ENCODE peak calls at places on chromosomes 2 and 18, in ten cellular contexts. Y, S, H, B, O, I, F, L, E and C are unnamed samples.

GRCh38 chr2:104853926-104854506 is at the start of gene POU3F3:
- DNase-seq in B (peak), L (peak), O (peak), H (peak), S (no peak), E (peak), I (no peak), F (peak), Y (peak), C (peak)

GRCh38 chr2:10369269-10370255 is 66.9 kb downstream of the HPCAL1 start:
- DNase-seq in L (no peak), O (no peak), B (no peak), F (peak), H (no peak), S (no peak), E (no peak), Y (no peak), I (no peak), C (no peak)

GRCh38 chr2:193808877-193809276 is 1614.1 kb upstream of the TMEFF2 start:
- DNase-seq in S (no peak), B (no peak), L (no peak), H (no peak), Y (no peak), E (no peak), I (no peak), F (no peak), O (no peak), C (no peak)

GRCh38 chr2:169131587-169132512 is 62.5 kb downstream of the DHRS9 start:
- DNase-seq in B (no peak), Y (no peak), E (no peak), S (peak), I (no peak), L (no peak), H (no peak), F (no peak), O (peak), C (no peak)

GRCh38 chr2:237885931-237886701 is 26.7 kb downstream of the RAMP1 start:
- DNase-seq in S (no peak), Y (no peak), O (peak), H (peak), I (peak), B (no peak), E (peak), F (no peak), L (peak), C (peak)

GRCh38 chr2:173545364-173545734 is 190.7 kb downstream of the CDCA7 start:
- DNase-seq in I (no peak), S (no peak), E (no peak), O (peak), L (no peak), F (no peak), H (no peak), B (peak), Y (no peak), C (no peak)

GRCh38 chr2:118801154-118801553 is 46.3 kb downstream of the EN1 start:
- DNase-seq in B (no peak), O (peak), S (no peak), E (no peak), L (no peak), Y (no peak), I (no peak), F (no peak), H (no peak), C (no peak)

GRCh38 chr2:45283764-45284620 is 274.7 kb upstream of the SIX2 start:
- DNase-seq in H (no peak), S (no peak), Y (no peak), L (peak), E (no peak), I (no peak), F (no peak), B (peak), O (peak), C (peak)

GRCh38 chr2:67400560-67401464 is 3.7 kb downstream of the ETAA1 start:
- DNase-seq in E (no peak), B (no peak), S (no peak), L (no peak), Y (no peak), F (no peak), H (no peak), I (no peak), O (peak), C (no peak)

GRCh38 chr2:236026839-236027238 is 141.3 kb downstream of the GBX2 start:
- DNase-seq in L (no peak), H (no peak), O (no peak), S (no peak), F (no peak), B (no peak), E (no peak), I (no peak), Y (no peak), C (no peak)

GRCh38 chr2:148658807-148659722 is 14.5 kb downstream of the EPC2 start:
- DNase-seq in I (no peak), B (no peak), O (peak), S (peak), E (no peak), Y (no peak), F (no peak), H (no peak), L (no peak), C (no peak)

GRCh38 chr2:188869560-188869959 is 104.6 kb upstream of the COL3A1 start:
- DNase-seq in F (no peak), S (no peak), E (no peak), B (no peak), I (no peak), O (peak), L (no peak), H (no peak), Y (no peak), C (no peak)

GRCh38 chr2:19664651-19665050 is 237.1 kb downstream of the TTC32 start:
- DNase-seq in O (peak), B (no peak), I (no peak), H (no peak), L (no peak), F (no peak), Y (no peak), S (no peak), E (no peak), C (no peak)

DNA sequence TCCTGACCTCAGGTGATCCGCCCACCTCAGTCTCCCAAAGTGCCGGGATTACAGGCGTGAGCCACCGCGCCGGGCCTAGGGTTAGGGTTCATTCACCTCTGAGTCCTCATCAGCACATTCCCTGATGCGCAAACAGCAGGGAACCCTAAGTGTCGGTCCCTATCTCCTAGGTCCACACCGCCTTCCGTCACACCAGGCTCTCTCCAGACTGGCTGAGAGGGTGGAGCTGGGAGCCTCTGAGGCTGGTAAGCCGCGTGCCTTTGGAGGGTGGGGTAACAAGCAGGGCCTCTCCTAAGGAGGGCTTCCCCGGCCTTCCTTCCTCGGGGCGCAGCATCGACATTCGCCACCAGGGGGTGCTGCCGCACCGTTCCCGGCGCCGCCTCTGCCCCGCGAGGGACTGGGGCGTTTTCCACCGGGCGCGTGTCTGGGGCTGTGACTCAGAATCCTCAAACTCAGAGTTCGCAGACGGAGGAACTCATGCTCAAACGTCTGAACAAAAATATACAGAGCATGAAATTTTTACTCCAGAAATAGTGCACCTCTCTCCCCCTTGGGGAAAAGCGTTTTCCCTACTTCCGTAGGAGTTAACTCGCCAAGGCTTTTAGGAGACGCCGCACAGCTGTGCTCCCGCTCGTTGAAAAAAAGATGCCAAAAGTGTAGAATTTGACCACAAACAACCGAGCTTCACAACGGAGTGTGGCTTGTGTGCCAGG is 63.9 kb upstream of the ASAP2 start:
- DNase-seq in O (peak), I (peak), E (peak), H (peak), L (peak), F (peak), S (peak), Y (peak), B (peak), C (peak)
- H3K4me3 ChIP-seq in O (no peak), I (peak), E (peak), H (peak), L (peak), F (no peak), S (no peak), Y (no peak), B (peak), C (peak)

GRCh38 chr2:109331081-109331480 is 202.1 kb downstream of the SH3RF3 start:
- DNase-seq in E (no peak), L (no peak), Y (no peak), O (peak), I (no peak), S (no peak), H (no peak), F (no peak), B (no peak), C (no peak)

GRCh38 chr2:109332880-109333279 is 203.9 kb downstream of the SH3RF3 start:
- DNase-seq in H (no peak), B (no peak), L (no peak), O (no peak), E (no peak), S (no peak), Y (no peak), F (no peak), I (no peak), C (no peak)

GRCh38 chr2:109331864-109332848 is 203.2 kb downstream of the SH3RF3 start:
- DNase-seq in Y (peak), O (peak), B (peak), E (peak), I (no peak), L (peak), S (peak), F (peak), H (peak), C (peak)

GRCh38 chr2:109335586-109336266 is 206.7 kb downstream of the SH3RF3 start:
- DNase-seq in F (no peak), H (no peak), Y (no peak), E (no peak), I (no peak), L (no peak), B (no peak), O (peak), S (no peak), C (no peak)

DNA sequence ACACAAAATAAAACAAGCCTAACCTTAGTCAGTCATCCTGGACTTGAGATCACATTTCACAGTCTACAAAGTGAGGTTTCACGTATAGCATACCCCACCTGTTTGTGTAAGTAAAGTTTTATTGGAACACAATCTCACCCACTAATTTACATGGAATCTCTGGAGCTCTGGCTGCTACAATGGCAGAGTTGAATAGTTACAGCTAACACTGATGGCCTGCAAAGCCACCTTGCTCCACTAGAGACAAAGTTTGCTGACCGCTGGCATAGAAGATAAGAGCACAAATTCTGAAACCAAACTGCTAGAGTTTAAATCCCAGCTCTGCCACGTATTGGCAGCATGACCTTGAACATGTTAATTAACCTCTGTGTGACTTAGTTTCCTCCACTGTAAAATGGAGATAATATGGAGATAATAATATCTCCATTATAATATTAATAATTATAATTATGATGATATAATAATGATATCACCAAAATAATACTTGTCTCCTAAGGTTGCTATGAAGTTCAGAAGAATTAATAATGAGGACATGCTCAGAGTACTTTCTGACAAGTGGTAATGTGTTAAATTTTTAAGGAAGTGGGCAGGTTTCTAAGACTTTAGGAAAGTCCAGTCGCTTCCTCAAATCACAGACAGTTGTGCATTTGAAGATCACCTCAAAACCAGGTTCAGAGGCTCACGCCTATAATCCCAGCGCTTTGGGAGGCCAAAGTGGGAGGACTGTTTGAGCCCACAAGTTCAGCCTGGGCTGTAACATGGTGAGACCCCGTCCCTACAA is 204.6 kb downstream of the SH3RF3 start:
- DNase-seq in Y (no peak), B (no peak), E (no peak), S (no peak), H (no peak), O (no peak), L (no peak), F (no peak), I (no peak), C (no peak)
- H3K4me3 ChIP-seq in Y (no peak), B (no peak), E (no peak), S (no peak), H (no peak), O (no peak), L (no peak), F (no peak), I (no peak), C (no peak)

GRCh38 chr18:65753520-65753919 is 2.7 kb downstream of the CDH7 start:
- DNase-seq in E (no peak), F (no peak), H (peak), S (no peak), I (no peak), O (no peak), Y (peak), B (no peak), L (no peak), C (no peak)

GRCh38 chr18:65752625-65753325 is 2.0 kb downstream of the CDH7 start:
- DNase-seq in L (no peak), F (no peak), O (no peak), Y (no peak), I (no peak), E (no peak), S (no peak), B (no peak), H (no peak), C (no peak)

GRCh38 chr18:65750421-65751144 is at the start of gene CDH7:
- DNase-seq in H (peak), Y (no peak), E (no peak), F (no peak), S (no peak), I (no peak), L (no peak), O (no peak), B (no peak), C (no peak)

GRCh38 chr18:65749881-65750280 is 931 bp upstream of the CDH7 start:
- DNase-seq in O (no peak), E (no peak), B (no peak), I (no peak), F (no peak), L (no peak), H (no peak), S (no peak), Y (no peak), C (no peak)

GRCh38 chr18:65751145-65752085 is 603 bp downstream of the CDH7 start:
- DNase-seq in Y (no peak), I (no peak), S (no peak), L (no peak), E (no peak), F (no peak), O (no peak), H (peak), B (no peak), C (no peak)
- H3K4me3 ChIP-seq in Y (peak), I (no peak), S (no peak), L (peak), E (peak), F (no peak), O (no peak), H (peak), B (peak), C (peak)

DNA sequence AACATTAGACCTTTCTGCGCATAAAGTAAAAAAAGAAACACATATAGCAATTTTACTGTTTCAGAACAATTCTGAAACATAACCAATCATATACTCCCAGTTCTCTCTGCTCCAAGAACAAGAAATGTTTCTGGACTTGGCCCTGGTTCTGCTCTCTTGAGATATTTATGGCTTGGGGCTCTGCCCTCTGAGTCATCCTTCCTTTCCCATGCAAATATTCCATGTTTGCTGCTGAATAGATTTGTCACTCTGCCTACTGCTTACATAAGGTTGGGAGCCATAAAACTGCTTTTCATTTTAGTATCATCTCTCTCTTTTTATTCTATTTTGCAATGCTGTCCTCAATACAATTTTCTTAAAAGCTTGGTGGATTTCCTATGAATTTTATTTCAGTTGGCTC is 499.6 kb upstream of the ACVR2A start:
- DNase-seq in L (no peak), S (no peak), I (no peak), O (peak), B (no peak), F (no peak), H (no peak), E (no peak), Y (no peak), C (no peak)
- H3K4me3 ChIP-seq in L (no peak), S (no peak), I (no peak), O (no peak), B (no peak), F (no peak), H (no peak), E (no peak), Y (no peak), C (no peak)

GRCh38 chr2:34705556-34706247 is 1106.6 kb upstream of the FAM98A start:
- DNase-seq in B (no peak), E (no peak), F (peak), I (no peak), Y (no peak), S (no peak), L (no peak), H (no peak), O (no peak), C (no peak)
- H3K4me3 ChIP-seq in B (no peak), E (no peak), F (no peak), I (no peak), Y (no peak), S (no peak), L (no peak), H (no peak), O (no peak), C (no peak)

DNA sequence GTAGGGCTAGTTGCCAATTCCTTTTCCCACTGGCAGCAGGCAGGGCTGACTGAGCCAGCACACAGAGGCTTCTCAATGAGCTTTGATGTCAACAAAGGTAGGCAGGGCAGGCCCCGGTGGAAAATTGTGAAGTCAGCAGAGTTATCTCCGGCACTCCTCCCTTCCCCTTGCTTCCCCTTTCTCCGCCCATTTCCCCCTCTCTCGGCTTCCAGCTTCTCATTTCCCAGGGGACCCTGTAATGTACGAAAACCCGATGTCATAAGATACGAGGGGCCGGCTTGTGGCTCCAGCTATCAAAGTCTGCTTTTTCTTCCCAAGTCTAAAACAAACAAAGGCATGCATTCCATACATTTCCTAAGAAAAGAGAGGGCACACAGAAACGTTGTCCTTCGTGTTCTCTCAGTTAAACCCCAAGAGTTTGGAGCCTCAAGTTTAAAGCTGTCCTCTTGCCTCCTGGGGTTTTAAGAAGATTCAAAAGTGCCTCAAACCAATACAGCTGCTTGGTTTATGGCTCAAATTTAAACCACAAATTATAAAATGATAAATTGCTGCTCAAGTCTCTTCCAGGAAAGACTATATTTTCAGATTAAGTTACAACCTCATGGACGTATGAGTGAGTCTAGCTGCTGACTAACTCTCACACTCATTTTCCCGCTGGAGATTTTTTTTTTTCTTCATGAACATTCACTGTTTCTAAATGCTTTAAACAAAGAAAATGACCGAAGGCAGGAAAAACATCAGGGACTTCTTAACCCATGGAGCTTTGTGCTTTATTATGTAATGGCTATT is 27.3 kb upstream of the EML4 start:
- DNase-seq in F (peak), H (peak), O (peak), E (peak), Y (no peak), S (peak), B (peak), L (no peak), I (no peak), C (peak)
- H3K4me3 ChIP-seq in F (no peak), H (peak), O (peak), E (peak), Y (peak), S (peak), B (peak), L (peak), I (no peak), C (peak)

DNA sequence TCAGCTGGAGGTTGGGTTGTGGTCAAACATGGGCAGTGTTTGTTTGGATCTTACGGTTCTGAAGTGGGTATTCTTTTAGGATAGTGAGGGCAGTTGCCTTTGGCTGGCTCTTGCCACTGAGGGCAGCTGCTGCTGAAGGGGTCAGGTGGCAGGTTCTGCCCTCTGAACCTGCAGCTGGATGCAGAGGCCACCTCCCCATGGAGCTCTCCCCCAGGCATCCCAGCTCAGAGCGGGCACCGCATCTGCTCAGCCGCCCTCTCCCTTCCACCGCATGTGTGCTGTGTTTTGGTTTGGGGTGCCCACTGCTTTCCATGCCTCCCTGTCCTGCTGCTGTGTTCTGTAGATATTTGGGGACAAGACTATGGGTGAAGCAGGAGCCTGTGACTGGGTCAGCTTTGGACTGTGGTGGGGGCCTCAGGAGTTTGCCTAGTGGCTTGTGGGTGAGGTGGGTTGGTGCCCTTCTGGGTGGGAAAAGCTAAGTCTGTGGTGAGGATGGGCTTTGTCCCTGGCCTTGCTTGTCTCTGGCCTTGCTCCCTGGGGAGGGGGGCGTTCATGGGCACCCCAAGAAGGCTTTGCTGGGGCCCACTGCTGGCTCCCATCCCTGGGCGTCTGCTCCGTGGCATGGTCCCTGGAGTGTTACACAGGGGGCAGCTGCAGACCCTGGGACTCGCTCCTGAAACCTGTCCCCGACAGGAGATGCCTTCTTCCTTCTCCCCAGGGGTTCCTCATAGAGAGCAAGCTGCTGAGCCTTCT is 28.5 kb downstream of the OTOF start:
- DNase-seq in F (no peak), S (no peak), H (no peak), B (no peak), E (no peak), L (no peak), O (no peak), Y (no peak), I (no peak), C (no peak)
- H3K4me3 ChIP-seq in F (no peak), S (no peak), H (no peak), B (no peak), E (no peak), L (no peak), O (no peak), Y (no peak), I (no peak), C (no peak)

DNA sequence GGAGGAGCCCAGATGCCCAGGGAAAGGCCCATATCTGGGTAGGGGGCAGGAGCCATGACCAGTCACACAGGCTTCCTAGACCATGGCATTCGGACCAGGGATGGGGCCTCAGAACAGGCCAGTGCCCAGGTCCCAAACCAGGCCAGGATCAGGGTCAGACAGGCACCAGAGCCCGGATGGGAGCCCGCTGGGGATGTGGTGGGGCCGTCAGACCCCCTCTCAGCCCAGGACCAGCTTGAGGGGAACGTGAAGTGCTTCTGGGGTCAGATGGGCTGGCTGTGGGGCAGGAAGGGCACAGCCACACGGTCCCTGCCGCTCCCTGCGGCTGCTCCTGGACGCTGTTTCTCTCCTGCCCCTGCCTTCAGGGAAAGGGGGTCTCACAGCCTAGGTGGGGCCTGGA is 39.1 kb downstream of the SNED1 start:
- DNase-seq in F (no peak), S (no peak), O (no peak), Y (no peak), I (no peak), E (no peak), B (no peak), H (no peak), L (no peak), C (no peak)
- H3K4me3 ChIP-seq in F (no peak), S (no peak), O (no peak), Y (no peak), I (no peak), E (no peak), B (no peak), H (no peak), L (no peak), C (no peak)